ENCODE peak calls at places on chromosomes 5 and 9, in five cellular contexts. O is lower leg skin; G is sigmoid colon; J is neural crest cell; I is CD4-positive, alpha-beta T cell. B is an unnamed sample.

GRCh38 chr9:97512966-97513560 is 11.6 kb downstream of the TMOD1 start:
- DNase-seq in J (no peak), O (no peak), G (no peak), I (no peak), B (no peak)

GRCh38 chr5:96752341-96753016 is 55.3 kb downstream of the ERAP1 start:
- DNase-seq in O (peak), I (no peak), G (no peak), J (peak), B (peak)

GRCh38 chr5:167814828-167815227 is 476.6 kb upstream of the WWC1 start:
- DNase-seq in G (no peak), J (no peak), I (no peak), O (no peak), B (no peak)

GRCh38 chr5:10985711-10986110 is 224.7 kb upstream of the DAP start:
- DNase-seq in J (no peak), O (no peak), G (no peak), I (no peak), B (no peak)

GRCh38 chr9:123863164-123863855 is 66.6 kb downstream of the DENND1A start:
- DNase-seq in J (no peak), G (no peak), I (no peak), O (peak), B (no peak)

GRCh38 chr9:105858877-105859276 is 164.5 kb downstream of the TMEM38B start:
- DNase-seq in O (no peak), I (no peak), G (no peak), J (no peak), B (no peak)

GRCh38 chr9:69120380-69121154 is 53.5 kb upstream of the TJP2 start:
- DNase-seq in G (no peak), I (peak), J (no peak), O (peak), B (peak)

GRCh38 chr9:18379073-18379811 is 94.7 kb upstream of the ADAMTSL1 start:
- DNase-seq in J (no peak), G (no peak), I (no peak), O (no peak), B (no peak)

GRCh38 chr5:5165541-5166002 is 25.4 kb downstream of the ADAMTS16 start:
- DNase-seq in G (no peak), O (no peak), I (no peak), J (no peak), B (no peak)

GRCh38 chr5:59943721-59944120 is 50.2 kb upstream of the PDE4D start:
- DNase-seq in G (no peak), J (no peak), I (no peak), O (no peak), B (no peak)

DNA sequence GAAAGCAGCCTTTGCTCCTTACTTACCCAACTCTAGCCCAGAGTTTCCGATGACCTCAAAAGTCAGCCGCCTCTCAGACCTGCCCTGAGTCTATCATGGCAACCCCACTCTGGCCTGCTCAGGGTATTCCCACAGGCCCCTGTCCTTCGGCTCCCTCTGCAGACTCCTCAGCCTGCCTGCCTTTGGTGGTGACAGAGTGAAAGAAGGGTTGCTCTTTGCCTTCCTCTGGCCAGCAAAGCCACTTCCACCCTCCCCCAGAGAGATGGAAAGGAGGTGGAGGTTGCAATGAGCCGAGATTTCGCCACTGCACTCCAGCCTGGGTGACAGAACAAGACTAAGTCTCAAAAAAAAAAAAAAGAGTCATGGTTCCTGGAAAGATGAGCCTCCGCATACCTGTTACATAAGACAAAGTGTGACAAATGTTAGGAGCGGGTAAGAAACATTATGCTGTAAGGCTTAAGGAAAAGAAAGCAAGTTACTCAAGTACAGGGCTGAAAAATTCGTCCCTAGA is 2.3 kb upstream of the SMIM33 start:
- DNase-seq in J (no peak), G (no peak), I (no peak), O (no peak), B (no peak)
- TF ChIP-seq CTCF in J (no peak), G (no peak), I (no peak), O (no peak), B (no peak)

DNA sequence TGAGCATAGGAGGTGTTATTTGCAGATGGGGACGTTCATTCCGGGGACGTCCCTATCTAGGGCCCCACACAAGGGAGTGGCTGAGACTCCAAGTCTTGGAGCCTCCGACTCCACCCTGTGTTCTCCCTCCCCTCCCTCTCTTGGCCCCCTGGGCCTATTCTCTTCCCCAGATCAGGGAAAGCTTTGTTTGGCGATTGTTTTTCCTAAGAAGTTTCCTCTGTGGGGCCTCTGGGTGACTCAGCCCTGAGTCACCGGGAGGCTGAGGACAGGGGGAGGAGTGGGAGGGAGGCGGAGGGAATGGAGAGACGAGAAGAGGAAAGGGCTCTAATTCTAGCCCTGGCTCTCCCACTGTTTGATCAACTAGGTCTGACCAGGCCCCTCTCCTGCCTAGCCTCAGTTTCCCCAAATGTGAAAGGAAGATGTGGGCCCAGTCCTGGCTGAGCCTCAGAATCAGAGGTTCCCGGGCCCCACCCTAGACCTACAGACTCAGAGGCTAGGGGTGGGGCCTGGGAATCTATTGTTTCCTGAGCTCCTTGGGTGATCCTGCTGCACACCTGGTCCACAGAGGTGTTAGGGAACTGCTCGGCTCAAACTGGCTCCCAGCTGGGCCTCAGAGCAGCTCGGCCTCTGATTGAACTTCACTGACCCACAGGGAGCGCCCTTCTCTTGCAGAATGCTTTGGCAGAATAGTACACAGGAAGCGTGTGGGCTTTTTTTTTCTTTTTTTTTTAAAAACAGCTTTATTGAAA is 19.2 kb downstream of the GSN start:
- DNase-seq in I (no peak), J (peak), O (peak), G (peak), B (no peak)
- TF ChIP-seq CTCF in I (no peak), J (no peak), O (no peak), G (no peak), B (no peak)

GRCh38 chr9:19408693-19409405 is at the start of gene ACER2:
- DNase-seq in J (peak), G (peak), O (peak), I (peak), B (peak)
- TF ChIP-seq CTCF in J (no peak), G (no peak), O (no peak), I (no peak), B (peak)

GRCh38 chr5:55991768-55992486 is 2.8 kb downstream of the IL6ST start:
- DNase-seq in O (no peak), I (no peak), G (no peak), J (no peak), B (no peak)

GRCh38 chr5:55993628-55994501 is 898 bp downstream of the IL6ST start:
- DNase-seq in G (no peak), O (no peak), J (no peak), I (no peak), B (peak)

GRCh38 chr5:55993013-55993412 is 1.8 kb downstream of the IL6ST start:
- DNase-seq in O (no peak), I (no peak), J (no peak), G (no peak), B (no peak)

GRCh38 chr5:55994998-55995914 is 493 bp upstream of the IL6ST start:
- DNase-seq in J (peak), G (peak), I (peak), O (peak), B (peak)

GRCh38 chr5:55994502-55994997 is at the start of gene IL6ST:
- DNase-seq in J (no peak), I (peak), G (no peak), O (peak), B (no peak)
- TF ChIP-seq CTCF in J (no peak), I (no peak), G (no peak), O (no peak), B (no peak)

DNA sequence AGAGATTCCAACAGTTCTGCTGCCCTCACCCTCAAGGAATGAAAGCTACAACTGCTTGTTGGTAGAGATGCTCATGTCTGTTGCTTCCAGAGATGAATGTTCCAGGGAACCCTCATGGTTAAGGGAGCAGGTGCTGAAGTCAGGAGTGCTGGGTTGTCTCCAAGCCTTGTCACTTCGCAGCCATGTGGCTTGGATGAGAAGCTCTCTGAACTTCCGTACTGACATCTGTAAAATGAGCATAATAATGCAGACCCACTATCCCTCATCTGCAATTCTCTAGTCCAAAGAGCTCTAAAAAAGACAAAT is 133.3 kb upstream of the ADRA1B start:
- DNase-seq in G (no peak), J (no peak), O (no peak), I (no peak), B (no peak)
- TF ChIP-seq CTCF in G (no peak), J (no peak), O (no peak), I (no peak), B (no peak)

GRCh38 chr5:77514457-77514856 is 22.3 kb upstream of the WDR41 start:
- DNase-seq in I (no peak), O (no peak), J (no peak), G (no peak), B (no peak)
- TF ChIP-seq CTCF in I (no peak), O (no peak), J (no peak), G (no peak), B (no peak)

DNA sequence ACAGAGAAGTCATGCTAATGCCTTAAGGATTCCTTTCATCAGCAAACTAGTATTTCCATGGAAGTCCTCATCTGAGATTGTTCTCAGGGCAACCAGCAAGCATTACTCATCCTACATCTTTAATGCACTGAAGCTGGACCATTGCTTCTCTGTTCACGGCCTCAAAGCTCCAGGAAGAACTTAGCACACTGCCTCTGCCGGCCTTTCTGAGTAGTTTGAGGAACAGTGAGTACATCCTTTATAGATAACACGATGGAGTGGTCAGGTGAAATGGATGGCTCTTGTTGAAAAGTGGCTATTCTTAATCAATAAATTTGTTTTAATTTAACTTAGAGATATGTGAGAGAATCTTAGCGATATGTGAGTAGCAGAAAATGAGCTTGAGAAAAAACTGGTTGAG is 35.8 kb downstream of the MEGF10 start:
- DNase-seq in G (no peak), J (no peak), I (no peak), O (no peak), B (no peak)
- TF ChIP-seq CTCF in G (no peak), J (no peak), I (no peak), O (no peak), B (no peak)

GRCh38 chr9:132008871-132009812 is 70.5 kb downstream of the MED27 start:
- DNase-seq in O (peak), J (no peak), G (no peak), I (no peak), B (no peak)
- TF ChIP-seq CTCF in O (no peak), J (no peak), G (no peak), I (no peak), B (no peak)

GRCh38 chr9:130359819-130360218 is 84.9 kb upstream of the ASS1 start:
- DNase-seq in J (no peak), O (no peak), I (no peak), G (no peak), B (no peak)
- TF ChIP-seq CTCF in J (no peak), O (no peak), I (no peak), G (no peak), B (no peak)